ENCODE peak calls at places on chromosomes 11 and 22, in four cellular contexts. D, G, K and R are unnamed samples.

GRCh38 chr22:29716814-29717213 is 3.0 kb upstream of the CABP7 start:
- DNase-seq in D (no peak), G (peak; percentile 79), K (peak; percentile 81), R (no peak)

GRCh38 chr22:48581821-48582469 is 1245.7 kb downstream of the BRD1 start:
- DNase-seq in D (no peak), G (no peak), K (no peak), R (no peak)

GRCh38 chr11:67472882-67473281 is 3.8 kb upstream of the TMEM134 start:
- DNase-seq in D (no peak), G (no peak), K (no peak), R (no peak)

GRCh38 chr22:49789289-49790141 is 38.2 kb downstream of the BRD1 start:
- DNase-seq in D (peak; percentile 30), G (peak; percentile 30), K (peak; percentile 74), R (no peak)

GRCh38 chr11:2150206-2150847 is 10.7 kb downstream of the INS start:
- DNase-seq in D (no peak), G (peak; percentile 60), K (peak; percentile 73), R (no peak)

GRCh38 chr22:36252754-36253522 is at the start of gene APOL1:
- DNase-seq in D (no peak), G (peak; percentile 74), K (peak; percentile 72), R (no peak)

GRCh38 chr11:9693801-9694553 is 30.1 kb downstream of the SWAP70 start:
- DNase-seq in D (no peak), G (no peak), K (no peak), R (no peak)

GRCh38 chr11:128929991-128930390 is 12.7 kb downstream of the TP53AIP1 start:
- DNase-seq in D (no peak), G (peak; percentile 18), K (no peak), R (no peak)

GRCh38 chr22:32985899-32986772 is 72.0 kb downstream of the SYN3 start:
- DNase-seq in D (peak; percentile 54), G (peak; percentile 86), K (peak; percentile 82), R (peak; percentile 50)

GRCh38 chr11:75492181-75492820 is 33.4 kb downstream of the GDPD5 start:
- DNase-seq in D (no peak), G (no peak), K (no peak), R (no peak)

GRCh38 chr11:94194712-94195111 is 66.1 kb downstream of the PANX1 start:
- DNase-seq in D (no peak), G (no peak), K (no peak), R (no peak)

GRCh38 chr11:113351061-113351460 is 36.5 kb upstream of the ANKK1 start:
- DNase-seq in D (no peak), G (no peak), K (no peak), R (no peak)

GRCh38 chr22:47008208-47008885 is 245.9 kb downstream of the TBC1D22A start:
- DNase-seq in D (no peak), G (no peak), K (no peak), R (no peak)